ENCODE peak calls at places on chromosomes 12 and 14, in eight cellular contexts. E is activated T-cell treated with anti-CD3 and anti-CD28 coated beads for 1 hour; M is activated CD4-positive, alpha-beta T cell treated with anti-CD3 and anti-CD28 coated beads for 4 hours; A is uterus; P is A549; I is astrocyte of the spinal cord; H is AG04450; S is Calu3. D is an unnamed sample.

GRCh38 chr14:73168274-73168673 is 32.0 kb downstream of the PSEN1 start:
- DNase-seq in A (no peak), H (no peak), P (no peak), I (no peak), M (no peak), S (no peak), E (no peak), D (no peak)

GRCh38 chr12:68428724-68429580 is 96.8 kb upstream of the MDM1 start:
- DNase-seq in E (no peak), I (peak), A (no peak), H (no peak), P (no peak), M (no peak), S (no peak), D (no peak)

GRCh38 chr14:50225067-50225973 is 6.1 kb downstream of the SOS2 start:
- DNase-seq in A (no peak), P (no peak), E (no peak), M (no peak), I (peak), H (peak), S (no peak), D (peak)

GRCh38 chr12:68951652-68952051 is 18.7 kb upstream of the CPM start:
- DNase-seq in P (no peak), A (peak), H (no peak), S (no peak), E (no peak), I (no peak), M (no peak), D (no peak)

GRCh38 chr12:94535614-94535932 is 75.9 kb upstream of the CEP83 start:
- DNase-seq in S (no peak), I (no peak), H (no peak), A (no peak), P (no peak), M (no peak), E (no peak), D (no peak)

GRCh38 chr12:52120951-52121847 is 41.7 kb downstream of the SMIM41 start:
- DNase-seq in I (no peak), E (no peak), H (no peak), M (no peak), A (no peak), S (no peak), P (no peak), D (no peak)

GRCh38 chr12:14272954-14273910 is 92.2 kb upstream of the ATF7IP start:
- DNase-seq in H (no peak), A (no peak), E (no peak), S (no peak), M (no peak), P (no peak), I (no peak), D (peak)

GRCh38 chr12:59808317-59808910 is 212.6 kb downstream of the SLC16A7 start:
- DNase-seq in H (no peak), S (no peak), M (peak), A (no peak), P (peak), E (no peak), I (peak), D (peak)

GRCh38 chr14:60514378-60515243 is 5.7 kb downstream of the SIX6 start:
- DNase-seq in E (no peak), A (no peak), I (no peak), M (no peak), P (peak), S (peak), H (no peak), D (no peak)

GRCh38 chr14:65102441-65103149 is at the start of gene MAX:
- DNase-seq in I (peak), M (peak), H (peak), S (peak), A (peak), P (peak), E (peak), D (peak)

GRCh38 chr14:68677901-68678300 is 115.0 kb downstream of the ZFP36L1 start:
- DNase-seq in H (no peak), A (no peak), E (no peak), M (no peak), P (no peak), S (no peak), I (no peak), D (no peak)

GRCh38 chr14:69038449-69039286 is 59.6 kb upstream of the ACTN1 start:
- DNase-seq in M (no peak), P (peak), A (peak), H (no peak), S (no peak), I (peak), E (no peak), D (no peak)

GRCh38 chr12:55698241-55698955 is 9.3 kb downstream of the ITGA7 start:
- DNase-seq in S (no peak), P (no peak), M (no peak), H (no peak), A (no peak), I (no peak), E (no peak), D (no peak)

GRCh38 chr12:49868952-49869815 is 26.3 kb upstream of the BCDIN3D start:
- DNase-seq in E (no peak), I (peak), M (no peak), A (peak), S (no peak), P (no peak), H (peak), D (peak)

GRCh38 chr12:131536766-131537165 is 174.1 kb upstream of the SFSWAP start:
- DNase-seq in M (no peak), I (no peak), A (no peak), E (no peak), S (no peak), P (no peak), H (no peak), D (no peak)

GRCh38 chr12:78898416-78898815 is 33.8 kb downstream of the SYT1 start:
- DNase-seq in M (no peak), I (peak), A (peak), H (no peak), S (no peak), P (no peak), E (no peak), D (peak)

GRCh38 chr12:117501470-117501869 is 140.0 kb upstream of the NOS1 start:
- DNase-seq in H (no peak), I (no peak), S (no peak), M (no peak), P (no peak), A (no peak), E (no peak), D (no peak)

GRCh38 chr14:61559641-61560201 is 135.6 kb upstream of the HIF1A start:
- DNase-seq in P (peak), M (no peak), I (no peak), S (peak), H (no peak), E (no peak), A (no peak), D (no peak)

GRCh38 chr12:122399592-122400373 is 22.7 kb downstream of the CLIP1 start:
- DNase-seq in S (peak), E (peak), M (peak), H (peak), P (peak), A (peak), I (peak), D (peak)

GRCh38 chr12:66984962-66985361 is 284.2 kb upstream of the CAND1 start:
- DNase-seq in S (peak), I (peak), A (no peak), P (no peak), M (no peak), H (no peak), E (no peak), D (no peak)

GRCh38 chr12:25852792-25853191 is 105.7 kb upstream of the RASSF8 start:
- DNase-seq in H (peak), I (peak), E (no peak), P (no peak), S (no peak), M (no peak), A (no peak), D (no peak)

GRCh38 chr12:109475993-109476806 is 900 bp downstream of the KCTD10 start:
- DNase-seq in M (no peak), A (no peak), E (no peak), H (no peak), P (no peak), S (no peak), I (no peak), D (no peak)

GRCh38 chr14:100295376-100296105 is 10.7 kb downstream of the SLC25A29 start:
- DNase-seq in P (no peak), A (no peak), E (no peak), I (no peak), M (no peak), S (no peak), H (no peak), D (no peak)

GRCh38 chr14:90409209-90409730 is 12.4 kb downstream of the CALM1 start:
- DNase-seq in M (no peak), P (peak), A (peak), H (peak), S (peak), E (no peak), I (peak), D (peak)

GRCh38 chr14:49594347-49595089 is 4.2 kb upstream of the LRR1 start:
- DNase-seq in M (no peak), P (no peak), A (no peak), H (peak), E (no peak), I (peak), S (no peak), D (no peak)

GRCh38 chr12:57632898-57633825 is at the start of gene B4GALNT1:
- DNase-seq in M (peak), S (peak), H (no peak), E (peak), P (peak), A (peak), I (peak), D (peak)

GRCh38 chr14:95397325-95397724 is 77.6 kb upstream of the CLMN start:
- DNase-seq in A (no peak), S (no peak), E (no peak), I (no peak), H (no peak), M (no peak), P (no peak), D (no peak)

GRCh38 chr14:92475451-92476187 is 38.0 kb upstream of the RIN3 start:
- DNase-seq in E (no peak), I (no peak), M (no peak), H (no peak), S (no peak), P (no peak), A (no peak), D (no peak)

GRCh38 chr12:7289743-7290142 is 14.1 kb upstream of the ACSM4 start:
- DNase-seq in H (no peak), I (peak), E (no peak), A (no peak), P (no peak), S (no peak), M (no peak), D (no peak)

GRCh38 chr12:6178981-6179761 is 21.0 kb upstream of the CD9 start:
- DNase-seq in A (no peak), S (no peak), E (no peak), P (no peak), H (no peak), M (no peak), I (peak), D (no peak)

GRCh38 chr14:77406718-77407117 is 16.6 kb downstream of the NOXRED1 start:
- DNase-seq in I (no peak), A (no peak), E (no peak), M (no peak), P (no peak), H (no peak), S (no peak), D (no peak)

GRCh38 chr12:29673346-29673745 is 110.4 kb downstream of the TMTC1 start:
- DNase-seq in S (no peak), H (no peak), A (no peak), E (no peak), I (peak), P (no peak), M (no peak), D (no peak)